ENCODE peak calls at places on chromosomes 6 and 20, in nine cellular contexts. D is right atrium auricular region, F is body of pancreas, T is heart right ventricle, V is HCT116, Q is BJ, U is IMR-90, L is fibroblast of pulmonary artery, O is testis. X is an unnamed sample.

GRCh38 chr20:5774438-5774837 is 24.2 kb downstream of the SHLD1 start:
- DNase-seq in L (no peak), T (no peak), U (no peak), D (no peak), Q (no peak), F (no peak), O (no peak), V (no peak), X (no peak)

GRCh38 chr20:25372584-25373336 is 17.9 kb downstream of the ABHD12 start:
- DNase-seq in T (no peak), L (peak; percentile 81), D (no peak), O (no peak), Q (peak; percentile 76), U (peak; percentile 99), F (no peak), V (no peak), X (no peak)

GRCh38 chr6:72622094-72622540 is 253 bp downstream of the KCNQ5 start:
- DNase-seq in O (peak; percentile 32), U (peak; percentile 24), Q (no peak), V (no peak), F (peak; percentile 36), D (no peak), L (peak; percentile 43), T (no peak), X (no peak)

GRCh38 chr20:63740501-63741353 is 1.2 kb downstream of the SLC2A4RG start:
- DNase-seq in U (peak; percentile 86), V (peak; percentile 48), T (peak; percentile 93), F (peak; percentile 94), O (peak; percentile 93), D (peak; percentile 95), L (peak; percentile 91), Q (peak; percentile 52), X (peak; percentile 35)

GRCh38 chr20:34980543-34981213 is 25.0 kb downstream of the MYH7B start:
- DNase-seq in Q (no peak), L (peak; percentile 16), O (no peak), D (no peak), T (peak; percentile 77), U (peak; percentile 22), F (no peak), V (no peak), X (no peak)

GRCh38 chr20:40019510-40019909 is 669.5 kb downstream of the MAFB start:
- DNase-seq in D (no peak), V (no peak), F (peak; percentile 21), T (no peak), U (no peak), Q (no peak), L (no peak), O (no peak), X (no peak)

GRCh38 chr6:72784071-72784470 is 162.2 kb downstream of the KCNQ5 start:
- DNase-seq in T (no peak), D (no peak), O (no peak), F (no peak), U (peak; percentile 42), Q (no peak), L (peak; percentile 28), V (no peak), X (no peak)

GRCh38 chr6:56292505-56293181 is 45.3 kb upstream of the COL21A1 start:
- DNase-seq in Q (no peak), O (peak; percentile 53), L (peak; percentile 86), V (peak; percentile 53), D (no peak), F (peak; percentile 31), T (peak; percentile 44), U (peak; percentile 62), X (no peak)

GRCh38 chr6:95133578-95133977 is 443.8 kb upstream of the MANEA start:
- DNase-seq in V (peak; percentile 16), F (no peak), U (peak; percentile 8), O (no peak), D (no peak), Q (no peak), L (no peak), T (no peak), X (no peak)

GRCh38 chr6:144064831-144065668 is 30.3 kb downstream of the SF3B5 start:
- DNase-seq in Q (no peak), F (peak; percentile 67), L (no peak), D (no peak), V (no peak), U (no peak), T (no peak), O (no peak), X (no peak)

GRCh38 chr6:154404791-154405400 is 48.3 kb upstream of the IPCEF1 start:
- DNase-seq in Q (no peak), U (peak; percentile 84), L (peak; percentile 36), O (no peak), D (no peak), V (no peak), T (no peak), F (no peak), X (no peak)

GRCh38 chr6:36837686-36838085 is 1.6 kb downstream of the CPNE5 start:
- DNase-seq in L (no peak), Q (no peak), T (no peak), D (no peak), U (no peak), F (no peak), O (no peak), V (no peak), X (no peak)

GRCh38 chr6:36834576-36835293 is 4.5 kb downstream of the CPNE5 start:
- DNase-seq in O (peak; percentile 41), V (no peak), Q (no peak), F (no peak), T (no peak), D (no peak), L (no peak), U (no peak), X (no peak)

GRCh38 chr6:36836771-36837339 is 2.4 kb downstream of the CPNE5 start:
- DNase-seq in U (no peak), V (no peak), L (no peak), T (no peak), Q (no peak), D (no peak), O (no peak), F (no peak), X (no peak)

GRCh38 chr6:36838896-36839818 is at the start of gene CPNE5:
- DNase-seq in L (no peak), V (no peak), Q (no peak), O (no peak), D (no peak), F (no peak), U (no peak), T (peak; percentile 64), X (no peak)

DNA sequence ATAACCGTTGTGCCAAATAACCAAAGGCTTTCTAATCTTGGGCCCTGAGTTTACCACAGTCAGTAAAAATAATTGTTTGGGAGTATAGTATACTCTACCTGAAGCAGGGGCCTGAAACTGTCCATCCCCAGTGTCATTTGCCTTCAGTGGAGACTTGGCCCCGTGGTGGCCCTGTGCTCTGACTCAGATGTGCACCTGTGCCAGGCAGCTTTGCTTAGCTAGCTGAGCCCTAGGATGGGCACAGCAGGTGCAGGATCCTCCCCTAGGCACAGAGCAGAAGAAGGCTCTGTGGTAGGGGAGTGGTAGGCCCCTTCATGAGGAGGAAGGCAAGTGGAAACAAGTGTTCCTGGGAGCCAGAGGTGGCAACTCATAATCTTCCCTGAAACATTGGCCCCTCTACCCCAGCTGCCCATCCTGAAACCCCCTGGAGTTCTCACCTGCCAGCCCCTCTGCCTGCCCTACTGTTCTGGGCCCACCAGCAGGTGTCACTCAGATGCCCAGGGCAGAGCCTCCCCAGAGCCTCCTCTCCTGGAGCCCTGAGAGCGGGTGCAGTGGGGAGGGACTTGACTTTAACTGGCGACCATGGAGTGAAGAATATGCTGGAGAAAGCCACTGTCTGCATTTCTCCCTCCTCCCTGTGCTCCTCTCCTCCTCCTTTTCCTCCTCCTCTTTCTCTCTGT is 3.0 kb downstream of the CPNE5 start:
- DNase-seq in T (no peak), U (no peak), V (no peak), L (no peak), F (no peak), Q (no peak), D (no peak), O (peak; percentile 46), X (no peak)
- TF ChIP-seq CTCF in T (peak; percentile 25), U (no peak), V (no peak), L (no peak), F (no peak), Q (peak; percentile 1), D (no peak), O (no peak), X (peak; percentile 26)

DNA sequence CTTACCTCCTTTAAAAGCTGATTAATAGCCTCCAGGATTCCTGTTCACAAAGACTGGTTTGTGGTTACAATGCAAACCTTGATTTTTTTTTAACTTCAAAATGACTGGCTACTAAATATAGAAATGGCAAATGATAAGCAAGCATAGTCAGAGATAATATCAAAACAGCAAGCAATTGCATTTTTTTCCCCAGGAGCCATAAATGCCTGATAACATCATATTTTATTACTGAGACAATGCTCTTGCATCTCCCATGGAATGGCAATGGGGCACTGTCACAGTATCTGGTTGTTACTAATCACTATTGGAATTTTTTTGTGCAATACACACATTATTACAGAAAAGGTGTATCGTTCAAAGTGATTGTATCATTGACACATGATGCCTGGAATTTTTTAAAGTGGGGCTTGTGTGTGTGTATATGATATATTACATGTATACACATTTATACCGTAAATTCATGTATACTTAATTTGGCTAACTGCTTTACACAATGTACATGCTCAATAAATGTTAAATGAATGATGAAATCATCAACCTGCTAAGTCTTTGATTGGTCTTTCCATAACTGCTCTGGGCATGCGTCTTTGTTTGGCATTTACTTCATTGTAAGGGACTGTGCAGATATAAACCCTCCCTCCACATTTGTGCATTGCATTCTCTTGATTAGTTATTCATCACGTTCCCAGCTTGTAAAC is 985 bp upstream of the SALL4 start:
- DNase-seq in L (no peak), U (peak; percentile 6), D (no peak), F (no peak), O (no peak), V (no peak), Q (no peak), T (no peak), X (no peak)
- H3K4me3 ChIP-seq in L (no peak overlapping the region), U (no peak overlapping the region), D (no peak overlapping the region), F (no peak overlapping the region), O (no peak overlapping the region), V (no peak overlapping the region), Q (no peak overlapping the region), T (no peak overlapping the region), X (no peak overlapping the region)

GRCh38 chr20:46406200-46406985 is at the start of gene ELMO2:
- DNase-seq in O (peak; percentile 99), L (peak; percentile 97), F (peak; percentile 99), Q (peak; percentile 77), V (peak; percentile 89), T (peak; percentile 99), D (peak; percentile 99), U (peak; percentile 95), X (peak; percentile 90)
- TF ChIP-seq CTCF in O (peak; percentile 55), L (no peak), F (no peak), Q (no peak), V (no peak), T (peak; percentile 32), D (no peak), U (no peak), X (peak; percentile 14)

DNA sequence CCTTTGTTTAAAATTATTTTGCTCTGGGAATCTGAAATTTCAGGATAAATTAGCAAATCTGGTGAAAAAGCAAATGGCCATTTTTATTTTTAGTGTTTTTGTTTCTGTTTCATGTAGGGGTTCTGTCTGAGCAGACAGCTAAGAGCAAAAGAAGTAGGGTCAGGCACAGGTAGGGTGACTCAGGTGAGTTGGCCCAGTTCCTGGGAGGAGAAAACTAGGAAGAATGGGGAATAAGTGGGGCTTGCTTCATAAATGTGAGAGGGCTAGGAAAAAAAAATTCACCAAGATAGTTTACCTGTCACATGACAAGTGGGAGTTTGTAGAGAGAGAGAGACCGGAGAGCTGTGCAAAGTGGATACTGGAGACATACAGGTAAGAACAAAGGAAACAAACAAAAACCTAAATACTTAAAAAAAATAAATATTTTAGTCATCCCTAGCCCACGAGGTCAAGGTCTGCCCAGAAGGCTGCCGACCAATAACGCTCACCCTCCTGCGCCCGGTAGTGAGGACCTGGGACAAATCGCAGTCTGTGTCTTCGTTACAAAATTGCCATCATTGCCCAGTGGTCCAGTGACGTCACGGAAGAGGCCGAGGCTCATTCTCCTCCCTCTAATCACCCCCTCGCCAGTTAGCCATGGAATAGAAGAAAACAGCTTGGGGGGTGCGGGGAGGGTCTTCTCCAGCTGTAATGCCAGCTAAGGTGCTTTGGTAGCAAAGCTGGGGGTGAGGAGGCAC is 2.3 kb downstream of the THBD start:
- DNase-seq in U (no peak), Q (no peak), V (no peak), F (no peak), L (no peak), T (no peak), O (no peak), D (no peak), X (no peak)
- H3K4me3 ChIP-seq in U (no peak overlapping the region), Q (no peak overlapping the region), V (no peak overlapping the region), F (no peak overlapping the region), L (peak overlapping the region; percentile 28), T (peak overlapping the region; percentile 69), O (peak overlapping the region; percentile 57), D (peak overlapping the region; percentile 52), X (no peak overlapping the region)

X was measured in retinal pigment epithelial cell.